ENCODE peak calls at places on chromosomes 7 and 10, in five cellular contexts. F, N, H, Y and O are unnamed samples. For H3K27me3, the result is how much of the 10 kb centered on the place peaks cover.

GRCh38 chr10:128186959-128187787 is 61.0 kb upstream of the MKI67 start:
- DNase-seq in Y (no peak), F (no peak), N (peak), H (no peak), O (no peak)

GRCh38 chr7:50622821-50623220 is 57.6 kb upstream of the DDC start:
- DNase-seq in F (no peak), Y (no peak), N (no peak), H (no peak), O (no peak)

GRCh38 chr7:77580762-77581350 is 43.8 kb downstream of the PTPN12 start:
- DNase-seq in F (no peak), Y (peak), H (no peak), N (no peak), O (no peak)

GRCh38 chr10:98436704-98437103 is 10.0 kb downstream of the HPS1 start:
- DNase-seq in Y (no peak), H (no peak), F (no peak), N (no peak), O (no peak)

GRCh38 chr7:98483964-98484545 is 83.2 kb upstream of the BAIAP2L1 start:
- DNase-seq in N (no peak), H (no peak), Y (no peak), F (no peak), O (no peak)

GRCh38 chr7:28411876-28412662 is at the start of gene CREB5:
- DNase-seq in H (no peak), Y (no peak), F (peak), N (no peak), O (peak)

GRCh38 chr10:99870051-99870730 is 87.8 kb downstream of the ABCC2 start:
- DNase-seq in Y (no peak), N (peak), H (no peak), F (no peak), O (peak)

GRCh38 chr7:105963038-105963667 is at the start of gene CDHR3:
- DNase-seq in H (peak), F (peak), N (no peak), Y (no peak), O (peak)

GRCh38 chr10:23344251-23344841 is at the start of gene C10orf67:
- DNase-seq in Y (no peak), H (no peak), F (peak), N (peak), O (peak)

GRCh38 chr7:98956937-98957336 is 78.6 kb downstream of the TRRAP start:
- DNase-seq in F (no peak), Y (no peak), H (no peak), N (no peak), O (no peak)

DNA sequence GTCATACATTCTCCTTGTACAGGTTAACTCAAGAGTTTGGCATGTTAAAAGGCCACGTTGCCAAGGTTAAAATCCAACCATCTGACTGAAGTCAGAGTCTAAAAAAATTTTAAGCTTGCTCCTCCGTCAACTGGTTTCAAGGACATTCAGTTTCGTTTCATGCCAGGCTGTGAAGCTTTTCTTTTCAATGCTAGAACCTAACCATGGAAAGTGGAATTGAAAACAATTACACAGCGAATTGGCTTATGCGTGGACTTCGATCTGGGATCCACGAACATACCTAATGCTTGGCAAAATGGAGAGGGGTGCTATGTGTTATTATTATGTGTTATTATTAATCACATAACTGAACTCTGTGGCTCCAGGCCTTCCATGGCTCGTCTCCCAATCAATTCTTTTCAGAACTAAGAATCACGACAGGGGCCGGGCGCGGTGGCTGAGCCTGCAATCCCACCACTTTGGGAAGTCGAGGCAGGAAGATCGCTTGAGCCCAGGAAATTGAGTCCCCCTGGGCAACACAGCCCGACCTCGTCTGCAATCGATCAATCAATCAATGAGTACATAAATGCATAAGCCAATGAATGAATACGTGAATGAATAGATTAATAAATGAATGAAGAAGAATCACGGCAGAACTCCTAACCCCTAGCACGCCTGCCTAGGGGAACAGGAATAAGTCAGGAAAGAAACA is 785 bp upstream of the ARL5B start:
- DNase-seq in Y (no peak), H (no peak), N (no peak), F (peak), O (no peak)
- H3K27ac ChIP-seq in Y (peak), H (peak), N (peak), F (peak), O (peak)

GRCh38 chr7:122143751-122144711 is at the start of gene AASS:
- DNase-seq in N (peak), F (peak), Y (peak), H (peak), O (peak)
- TF ChIP-seq CTCF in N (no peak), F (no peak), Y (no peak), H (no peak), O (peak)

GRCh38 chr10:17116193-17116592 is 13.4 kb downstream of the CUBN start:
- DNase-seq in F (no peak), Y (no peak), H (no peak), N (no peak), O (peak)
- H3K27me3 ChIP-seq in F (under half), Y (under half), H (under half), N (under half), O (under half)

GRCh38 chr7:8056431-8056830 is 87.8 kb downstream of the GLCCI1 start:
- DNase-seq in N (no peak), H (no peak), F (no peak), Y (no peak), O (no peak)

GRCh38 chr7:8058322-8058721 is 89.7 kb downstream of the GLCCI1 start:
- DNase-seq in Y (no peak), F (no peak), N (no peak), H (no peak), O (no peak)

GRCh38 chr7:8060241-8060640 is 91.6 kb downstream of the GLCCI1 start:
- DNase-seq in N (no peak), H (no peak), F (no peak), Y (no peak), O (no peak)

GRCh38 chr7:8057566-8057965 is 89.0 kb downstream of the GLCCI1 start:
- DNase-seq in Y (no peak), H (no peak), F (no peak), N (no peak), O (no peak)

GRCh38 chr7:8058852-8059251 is 90.3 kb downstream of the GLCCI1 start:
- DNase-seq in H (no peak), N (no peak), Y (no peak), F (no peak), O (no peak)
- H3K27ac ChIP-seq in H (no peak), N (no peak), Y (no peak), F (no peak), O (no peak)

GRCh38 chr10:5589963-5590511 is 65.3 kb downstream of the CALML3 start:
- DNase-seq in H (no peak), N (no peak), Y (no peak), F (no peak), O (peak)
- TF ChIP-seq CTCF in H (no peak), N (no peak), Y (peak), F (peak), O (peak)

DNA sequence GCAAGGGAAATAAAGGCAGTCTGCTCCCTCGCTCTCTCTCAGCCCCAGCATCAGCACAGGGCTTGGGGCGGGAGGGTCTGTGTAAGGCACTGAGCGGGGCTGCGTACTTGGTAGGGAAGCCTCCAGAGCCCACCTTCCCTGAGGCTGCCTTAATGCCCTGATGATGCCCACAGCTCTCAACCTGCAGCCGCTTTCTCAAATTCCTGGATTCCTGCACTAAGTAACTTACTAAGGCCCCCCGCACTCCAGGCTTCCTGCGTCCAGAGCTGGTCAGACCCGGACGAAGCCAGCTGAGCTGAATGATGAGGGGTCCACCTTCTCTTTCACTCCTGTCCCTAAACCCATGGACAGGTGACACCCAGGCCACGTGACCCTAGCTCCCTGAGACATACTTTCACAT is 63.3 kb downstream of the C10orf143 start:
- DNase-seq in F (no peak), H (no peak), N (no peak), Y (no peak), O (no peak)
- H3K27me3 ChIP-seq in F (under half), H (under half), N (under half), Y (under half), O (under half)

GRCh38 chr10:97179311-97179710 is 6.4 kb downstream of the SLIT1 start:
- DNase-seq in Y (no peak), F (no peak), N (no peak), H (no peak), O (no peak)
- H3K27ac ChIP-seq in Y (no peak), F (no peak), N (no peak), H (no peak), O (no peak)

GRCh38 chr7:158734861-158735260 is 30.3 kb upstream of the NCAPG2 start:
- DNase-seq in H (no peak), F (no peak), Y (no peak), N (no peak), O (no peak)

GRCh38 chr7:158732483-158733219 is 28.0 kb upstream of the NCAPG2 start:
- DNase-seq in Y (no peak), H (no peak), N (no peak), F (no peak), O (no peak)

GRCh38 chr7:158735935-158736334 is 31.3 kb upstream of the NCAPG2 start:
- DNase-seq in Y (no peak), H (no peak), N (no peak), F (no peak), O (no peak)

GRCh38 chr7:158733220-158733519 is 28.6 kb upstream of the NCAPG2 start:
- DNase-seq in N (no peak), Y (no peak), F (no peak), H (no peak), O (no peak)

GRCh38 chr7:158733762-158734494 is 29.3 kb upstream of the NCAPG2 start:
- DNase-seq in H (no peak), N (no peak), Y (no peak), F (no peak), O (no peak)
- TF ChIP-seq CTCF in H (no peak), N (no peak), Y (no peak), F (no peak), O (peak)